ENCODE peak calls at places on chromosomes 2 and 18, in four cellular contexts. I, O, P and X are unnamed samples.

GRCh38 chr2:55885129-55885943 is 38.2 kb downstream of the EFEMP1 start:
- DNase-seq in I (peak), O (no peak), P (no peak), X (peak)

GRCh38 chr2:216560695-216561370 is 62.2 kb downstream of the RPL37A start:
- DNase-seq in I (no peak), O (no peak), P (no peak), X (no peak)

GRCh38 chr18:67854340-67854739 is 337.8 kb upstream of the DSEL start:
- DNase-seq in I (no peak), O (no peak), P (no peak), X (no peak)

GRCh38 chr2:202918860-202919259 is 6.8 kb downstream of the CARF start:
- DNase-seq in I (no peak), O (no peak), P (no peak), X (no peak)

GRCh38 chr2:36246320-36246990 is 109.1 kb upstream of the CRIM1 start:
- DNase-seq in I (no peak), O (no peak), P (no peak), X (no peak)

GRCh38 chr2:32663864-32664263 is 36.0 kb downstream of the TTC27 start:
- DNase-seq in I (no peak), O (no peak), P (no peak), X (no peak)

GRCh38 chr2:75462714-75463113 is 98.0 kb downstream of the EVA1A start:
- DNase-seq in I (no peak), O (no peak), P (no peak), X (no peak)

GRCh38 chr2:145598434-145598833 is 1078.5 kb upstream of the ZEB2 start:
- DNase-seq in I (no peak), O (no peak), P (no peak), X (no peak)

GRCh38 chr2:210792000-210792399 is 235.6 kb downstream of the CPS1 start:
- DNase-seq in I (no peak), O (no peak), P (no peak), X (no peak)

GRCh38 chr2:171807831-171808393 is 86.1 kb downstream of the SLC25A12 start:
- DNase-seq in I (no peak), O (no peak), P (peak), X (no peak)

GRCh38 chr2:123061534-123061933 is 963.6 kb upstream of the CNTNAP5 start:
- DNase-seq in I (no peak), O (no peak), P (no peak), X (no peak)

GRCh38 chr2:70897203-70897976 is 38.3 kb upstream of the ATP6V1B1 start:
- DNase-seq in I (no peak), O (no peak), P (no peak), X (no peak)

GRCh38 chr2:86046985-86047384 is 58.7 kb downstream of the POLR1A start:
- DNase-seq in I (no peak), O (no peak), P (no peak), X (no peak)

GRCh38 chr2:145096582-145096981 is 576.7 kb upstream of the ZEB2 start:
- DNase-seq in I (no peak), O (no peak), P (no peak), X (no peak)

GRCh38 chr2:229376866-229377265 is 105.8 kb upstream of the PID1 start:
- DNase-seq in I (no peak), O (no peak), P (no peak), X (no peak)

GRCh38 chr2:238952261-238952924 is 104.5 kb downstream of the TWIST2 start:
- DNase-seq in I (no peak), O (no peak), P (no peak), X (no peak)

GRCh38 chr18:3594760-3595241 is 144.8 kb downstream of the TGIF1 start:
- DNase-seq in I (no peak), O (no peak), P (peak), X (no peak)

GRCh38 chr2:235383272-235383843 is 110.5 kb upstream of the AGAP1 start:
- DNase-seq in I (no peak), O (no peak), P (no peak), X (no peak)

GRCh38 chr2:101173707-101174295 is 22.6 kb upstream of the TBC1D8 start:
- DNase-seq in I (no peak), O (no peak), P (no peak), X (no peak)

GRCh38 chr2:215280326-215280725 is 31.5 kb upstream of the ATIC start:
- DNase-seq in I (no peak), O (no peak), P (no peak), X (no peak)

GRCh38 chr2:119419065-119419464 is 12.6 kb upstream of the TMEM37 start:
- DNase-seq in I (no peak), O (no peak), P (no peak), X (no peak)

GRCh38 chr2:15984367-15985255 is 44.3 kb downstream of the MYCN start:
- DNase-seq in I (no peak), O (no peak), P (no peak), X (no peak)

GRCh38 chr2:231321556-231322334 is 73.8 kb upstream of the B3GNT7 start:
- DNase-seq in I (no peak), O (no peak), P (no peak), X (no peak)

GRCh38 chr2:56483081-56483480 is 299.3 kb downstream of the CCDC85A start:
- DNase-seq in I (no peak), O (no peak), P (no peak), X (no peak)

GRCh38 chr2:70094978-70095832 is 7.9 kb downstream of the PCBP1 start:
- DNase-seq in I (no peak), O (no peak), P (peak), X (no peak)

GRCh38 chr2:111185496-111186022 is 64.8 kb downstream of the BCL2L11 start:
- DNase-seq in I (no peak), O (no peak), P (no peak), X (no peak)
- TF ChIP-seq TCF7L2 in I (no peak), O (no peak), P (no peak), X (peak)

DNA sequence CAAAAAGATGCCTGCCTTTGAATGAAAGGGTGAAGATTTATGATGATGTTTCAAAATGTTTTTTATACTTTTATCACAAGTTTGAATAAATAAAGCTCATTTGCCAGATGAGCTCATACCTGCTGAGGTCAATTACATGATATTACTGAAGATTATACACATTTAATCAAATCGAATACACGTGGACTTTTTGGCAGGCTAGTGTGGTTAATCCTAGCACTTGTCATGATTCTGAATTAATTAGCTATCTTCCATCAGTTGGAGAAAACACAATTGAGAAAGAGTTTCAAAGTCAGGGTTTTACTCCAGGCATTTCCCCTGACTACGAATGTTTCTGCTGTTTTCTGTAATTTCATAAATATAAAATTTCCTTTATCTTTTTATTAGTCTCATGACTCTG is 54.4 kb downstream of the LRPPRC start:
- DNase-seq in I (no peak), O (no peak), P (no peak), X (no peak)
- TF ChIP-seq TCF7L2 in I (no peak), O (no peak), P (no peak), X (no peak)

GRCh38 chr2:8479298-8479697 is 202.6 kb upstream of the ID2 start:
- DNase-seq in I (no peak), O (no peak), P (no peak), X (no peak)

GRCh38 chr2:8475349-8476045 is 206.4 kb upstream of the ID2 start:
- DNase-seq in I (no peak), O (no peak), P (no peak), X (no peak)

GRCh38 chr2:8480936-8481335 is 200.9 kb upstream of the ID2 start:
- DNase-seq in I (no peak), O (no peak), P (no peak), X (no peak)

GRCh38 chr2:8478133-8478793 is 203.6 kb upstream of the ID2 start:
- DNase-seq in I (no peak), O (no peak), P (no peak), X (no peak)

GRCh38 chr2:8477511-8478132 is 204.2 kb upstream of the ID2 start:
- DNase-seq in I (no peak), O (no peak), P (no peak), X (no peak)
- TF ChIP-seq TCF7L2 in I (no peak), O (no peak), P (no peak), X (no peak)

DNA sequence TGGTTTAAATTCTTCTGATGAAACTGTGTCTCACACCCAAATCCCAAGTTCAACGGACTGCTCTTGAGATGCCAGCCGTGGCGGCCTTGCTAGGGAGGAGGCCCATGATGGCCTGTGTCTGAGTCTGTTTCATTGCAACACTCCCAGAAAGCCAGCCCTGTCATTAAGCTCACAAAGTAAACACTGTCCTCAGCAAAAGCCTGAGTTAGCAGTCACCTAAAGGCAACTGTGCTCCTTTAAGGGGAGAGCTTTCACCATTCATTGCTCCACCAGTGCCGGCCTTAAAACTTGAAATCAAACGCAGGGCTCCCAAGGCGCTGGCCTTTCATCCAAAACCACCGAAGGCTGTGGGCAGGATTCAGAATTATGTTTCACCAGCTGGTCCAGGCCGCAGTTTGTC is 42.5 kb upstream of the PPP1CB start:
- DNase-seq in I (no peak), O (no peak), P (peak), X (no peak)
- TF ChIP-seq TCF7L2 in I (no peak), O (no peak), P (no peak), X (no peak)

GRCh38 chr2:42794271-42795046 is 2.1 kb upstream of the HAAO start:
- DNase-seq in I (no peak), O (peak), P (peak), X (peak)

GRCh38 chr2:42793314-42794270 is 1.2 kb upstream of the HAAO start:
- DNase-seq in I (no peak), O (no peak), P (no peak), X (no peak)

GRCh38 chr2:42791606-42792005 is 777 bp downstream of the HAAO start:
- DNase-seq in I (no peak), O (no peak), P (no peak), X (no peak)

GRCh38 chr2:42792087-42792582 is 248 bp downstream of the HAAO start:
- DNase-seq in I (no peak), O (no peak), P (no peak), X (no peak)

GRCh38 chr2:42792583-42793313 is at the start of gene HAAO:
- DNase-seq in I (no peak), O (no peak), P (peak), X (no peak)
- TF ChIP-seq TCF7L2 in I (no peak), O (no peak), P (no peak), X (no peak)